ENCODE peak calls at places on chromosome 5, in six cellular contexts. G is body of pancreas; P is upper lobe of left lung; H is CD8-positive, alpha-beta memory T cell; Z is ovary; K is testis. R is an unnamed sample.

GRCh38 chr5:168353216-168353957 is 61.9 kb downstream of the WWC1 start:
- DNase-seq in G (peak; percentile 58), Z (no peak), K (no peak), H (no peak), P (no peak), R (no peak)

GRCh38 chr5:54807421-54807820 is 178.0 kb downstream of the ESM1 start:
- DNase-seq in P (no peak), G (no peak), K (no peak), H (no peak), Z (no peak), R (no peak)

GRCh38 chr5:143262393-143263174 is 140.9 kb downstream of the NR3C1 start:
- DNase-seq in H (no peak), K (no peak), P (no peak), Z (no peak), G (no peak), R (no peak)

GRCh38 chr5:35656721-35657120 is 39.1 kb downstream of the SPEF2 start:
- DNase-seq in G (no peak), H (no peak), Z (no peak), K (no peak), P (no peak), R (no peak)

GRCh38 chr5:122099060-122099790 is 21.2 kb upstream of the LOX start:
- DNase-seq in H (no peak), K (no peak), P (no peak), G (no peak), Z (no peak), R (no peak)

GRCh38 chr5:123518111-123518510 is 6.1 kb downstream of the CSNK1G3 start:
- DNase-seq in H (no peak), Z (no peak), K (no peak), P (no peak), G (no peak), R (no peak)

GRCh38 chr5:141986072-141986471 is 17.2 kb downstream of the RNF14 start:
- DNase-seq in G (no peak), K (no peak), H (no peak), P (no peak), Z (no peak), R (no peak)

GRCh38 chr5:113574417-113574816 is 60.9 kb downstream of the YTHDC2 start:
- DNase-seq in K (no peak), P (no peak), H (no peak), G (no peak), Z (no peak), R (no peak)

GRCh38 chr5:175654346-175654745 is 3.5 kb upstream of the HRH2 start:
- DNase-seq in P (no peak), K (no peak), G (no peak), Z (no peak), H (no peak), R (no peak)

GRCh38 chr5:142145106-142145900 is 36.7 kb downstream of the NDFIP1 start:
- DNase-seq in H (peak; percentile 56), P (no peak), K (peak; percentile 84), G (peak; percentile 81), Z (no peak), R (peak; percentile 70)

GRCh38 chr5:135140805-135141204 is 106.8 kb upstream of the PITX1 start:
- DNase-seq in H (no peak), G (no peak), P (no peak), Z (no peak), K (no peak), R (no peak)

GRCh38 chr5:145478651-145479050 is 356.5 kb downstream of the PRELID2 start:
- DNase-seq in G (peak; percentile 14), Z (no peak), H (no peak), P (no peak), K (no peak), R (no peak)

GRCh38 chr5:73437126-73438047 is 11.2 kb downstream of the FOXD1 start:
- DNase-seq in P (peak; percentile 85), G (no peak), K (no peak), Z (no peak), H (no peak), R (peak; percentile 93)

GRCh38 chr5:97624861-97625260 is 441.8 kb upstream of the RIOK2 start:
- DNase-seq in H (no peak), P (no peak), G (no peak), Z (no peak), K (no peak), R (no peak)

GRCh38 chr5:96761618-96762017 is 46.1 kb downstream of the ERAP1 start:
- DNase-seq in Z (no peak), P (no peak), K (no peak), G (no peak), H (no peak), R (no peak)

GRCh38 chr5:151780348-151780747 is 8.6 kb downstream of the G3BP1 start:
- DNase-seq in G (no peak), H (no peak), P (no peak), Z (no peak), K (no peak), R (no peak)

GRCh38 chr5:119515192-119515591 is 62.9 kb downstream of the HSD17B4 start:
- DNase-seq in H (no peak), P (no peak), Z (no peak), G (no peak), K (no peak), R (no peak)

GRCh38 chr5:127088226-127088625 is 14.9 kb upstream of the C5orf63 start:
- DNase-seq in P (no peak), Z (no peak), K (no peak), G (no peak), H (no peak), R (no peak)

GRCh38 chr5:135208555-135209494 is 174.8 kb upstream of the PITX1 start:
- DNase-seq in P (no peak), H (no peak), G (no peak), K (no peak), Z (no peak), R (no peak)

GRCh38 chr5:172686111-172686510 is 45.0 kb downstream of the NEURL1B start:
- DNase-seq in Z (peak; percentile 17), G (no peak), P (peak; percentile 69), K (no peak), H (no peak), R (no peak)

GRCh38 chr5:146548781-146549449 is 32.9 kb upstream of the GPR151 start:
- DNase-seq in P (no peak), G (no peak), K (no peak), H (no peak), Z (no peak), R (no peak)

GRCh38 chr5:25950681-25951080 is 1087.7 kb downstream of the CDH9 start:
- DNase-seq in K (no peak), P (no peak), G (no peak), Z (no peak), H (no peak), R (no peak)

GRCh38 chr5:56060276-56061110 is 65.7 kb upstream of the IL6ST start:
- DNase-seq in Z (no peak), G (no peak), K (no peak), P (no peak), H (peak; percentile 56), R (no peak)

GRCh38 chr5:149654282-149654681 is 73.0 kb downstream of the ARHGEF37 start:
- DNase-seq in P (no peak), Z (no peak), G (no peak), H (no peak), K (no peak), R (no peak)

GRCh38 chr5:121350493-121350892 is 501.2 kb upstream of the FTMT start:
- DNase-seq in H (no peak), P (no peak), K (no peak), Z (no peak), G (no peak), R (no peak)

GRCh38 chr5:139611703-139612584 is 36.2 kb upstream of the CXXC5 start:
- DNase-seq in H (no peak), P (no peak), K (no peak), G (no peak), Z (no peak), R (no peak)
- H3K36me3 ChIP-seq in H (peaks cover 9% of the 10 kb centered on the region), P (peaks cover 27% of the 10 kb centered on the region), K (no peaks in the 10 kb centered on the region), G (no peaks in the 10 kb centered on the region), Z (no peaks in the 10 kb centered on the region), R (no peaks in the 10 kb centered on the region)

GRCh38 chr5:5348135-5348534 is 74.3 kb upstream of the ICE1 start:
- DNase-seq in G (no peak), H (no peak), Z (no peak), P (peak; percentile 16), K (no peak), R (no peak)

GRCh38 chr5:5350101-5350500 is 72.4 kb upstream of the ICE1 start:
- DNase-seq in G (no peak), H (no peak), K (no peak), Z (no peak), P (no peak), R (no peak)

GRCh38 chr5:5347442-5347841 is 75.0 kb upstream of the ICE1 start:
- DNase-seq in K (no peak), P (no peak), Z (no peak), G (no peak), H (no peak), R (no peak)

GRCh38 chr5:5351288-5352089 is 71.0 kb upstream of the ICE1 start:
- DNase-seq in Z (no peak), P (no peak), H (no peak), G (no peak), K (no peak), R (no peak)

GRCh38 chr5:5348576-5348975 is 73.9 kb upstream of the ICE1 start:
- DNase-seq in G (no peak), K (no peak), H (no peak), Z (no peak), P (no peak), R (no peak)
- H3K4me3 ChIP-seq in G (no peak overlapping the region), K (no peak overlapping the region), H (no peak overlapping the region), Z (no peak overlapping the region), P (no peak overlapping the region), R (no peak overlapping the region)

DNA sequence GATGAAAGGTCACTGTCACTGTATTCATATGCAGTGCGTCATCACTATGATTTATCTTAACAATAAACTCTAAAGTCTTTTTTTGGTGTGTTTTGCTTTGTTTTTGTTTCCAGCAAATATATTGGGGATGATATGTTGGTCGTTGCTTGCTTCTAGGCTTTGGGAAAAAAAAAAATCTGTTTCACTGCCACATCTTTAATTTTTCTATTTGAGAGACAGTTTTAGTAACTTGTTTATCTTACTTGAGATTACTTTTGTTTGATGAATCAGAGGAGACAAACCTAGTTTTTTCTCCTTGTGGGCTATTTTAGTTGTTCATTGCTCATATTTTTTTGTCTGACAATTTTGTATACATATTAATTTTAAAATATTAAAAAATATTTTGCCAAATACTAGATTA is 19.4 kb downstream of the CWC27 start:
- DNase-seq in K (no peak), G (no peak), H (no peak), P (no peak), Z (no peak), R (no peak)
- H3K36me3 ChIP-seq in K (no peaks in the 10 kb centered on the region), G (no peaks in the 10 kb centered on the region), H (peaks cover 9% of the 10 kb centered on the region), P (peaks cover 22% of the 10 kb centered on the region), Z (no peaks in the 10 kb centered on the region), R (peaks cover 1% of the 10 kb centered on the region)

GRCh38 chr5:18736051-18736398 is 1101.8 kb downstream of the TAF11L14 start:
- DNase-seq in H (no peak), P (no peak), G (no peak), Z (no peak), K (no peak), R (no peak)
- H3K4me3 ChIP-seq in H (no peak overlapping the region), P (no peak overlapping the region), G (no peak overlapping the region), Z (no peak overlapping the region), K (no peak overlapping the region), R (no peak overlapping the region)

DNA sequence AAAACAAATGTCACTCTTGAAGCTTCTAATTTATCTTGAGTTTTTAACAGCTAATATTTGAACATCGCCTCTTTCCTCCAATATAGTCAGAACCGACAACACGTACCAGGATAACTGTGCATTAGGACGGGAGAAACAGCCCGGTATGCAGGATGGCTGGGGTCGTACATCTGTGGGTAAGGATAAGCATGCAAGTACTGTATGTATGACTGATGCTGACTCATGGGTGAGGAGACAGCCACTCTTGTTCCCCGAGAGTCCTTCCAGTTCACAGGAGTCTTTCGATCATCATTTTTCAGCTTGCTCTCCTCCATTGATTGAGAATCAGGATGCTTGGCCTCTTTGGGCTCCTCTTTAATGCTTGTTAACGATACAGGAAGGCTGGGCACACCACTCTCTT is 102.3 kb downstream of the ZNF608 start:
- DNase-seq in G (no peak), Z (no peak), K (no peak), P (no peak), H (no peak), R (no peak)
- H3K36me3 ChIP-seq in G (no peaks in the 10 kb centered on the region), Z (no peaks in the 10 kb centered on the region), K (no peaks in the 10 kb centered on the region), P (peaks cover 31% of the 10 kb centered on the region), H (no peaks in the 10 kb centered on the region), R (peaks cover 11% of the 10 kb centered on the region)

R was measured in H7.